ENCODE peak calls at places on chromosome 10, in nine cellular contexts. T, O, J, W, H, K, F, S and Q are unnamed samples.

GRCh38 chr10:15140640-15141039 is 27.9 kb downstream of the NMT2 start:
- DNase-seq in T (no peak), O (no peak), J (no peak), W (no peak), H (no peak), K (no peak), F (no peak), S (no peak), Q (no peak)

GRCh38 chr10:6163364-6164270 is 39.1 kb upstream of the PFKFB3 start:
- DNase-seq in T (peak; percentile 93), O (peak; percentile 52), J (peak; percentile 97), W (no peak), H (peak; percentile 88), K (peak; percentile 97), F (peak; percentile 94), S (peak; percentile 87), Q (peak; percentile 84)

GRCh38 chr10:3887885-3888476 is 103.0 kb upstream of the KLF6 start:
- DNase-seq in T (no peak), O (peak; percentile 97), J (peak; percentile 66), W (peak; percentile 57), H (no peak), K (peak; percentile 90), F (peak; percentile 47), S (peak; percentile 88), Q (peak; percentile 76)

GRCh38 chr10:91043173-91043910 is 122.5 kb upstream of the ANKRD1 start:
- DNase-seq in T (no peak), O (peak; percentile 21), J (no peak), W (no peak), H (no peak), K (no peak), F (no peak), S (no peak), Q (peak; percentile 53)

GRCh38 chr10:24873281-24873683 is 79.1 kb downstream of the PRTFDC1 start:
- DNase-seq in T (no peak), O (peak; percentile 96), J (no peak), W (peak; percentile 88), H (no peak), K (no peak), F (no peak), S (no peak), Q (no peak)

GRCh38 chr10:119199231-119199992 is 8.0 kb upstream of the GRK5 start:
- DNase-seq in T (peak; percentile 81), O (peak; percentile 75), J (peak; percentile 69), W (no peak), H (peak; percentile 53), K (peak; percentile 69), F (no peak), S (peak; percentile 85), Q (peak; percentile 88)

GRCh38 chr10:35459449-35459847 is 123.1 kb downstream of the CCNY start:
- DNase-seq in T (no peak), O (no peak), J (no peak), W (no peak), H (no peak), K (no peak), F (no peak), S (no peak), Q (no peak)

GRCh38 chr10:110408943-110409342 is 88.8 kb upstream of the DUSP5 start:
- DNase-seq in T (no peak), O (no peak), J (no peak), W (no peak), H (no peak), K (no peak), F (no peak), S (no peak), Q (no peak)

GRCh38 chr10:110495731-110496552 is 1.8 kb upstream of the DUSP5 start:
- DNase-seq in T (no peak), O (peak; percentile 61), J (peak; percentile 72), W (peak; percentile 59), H (no peak), K (peak; percentile 78), F (peak; percentile 38), S (peak; percentile 78), Q (peak; percentile 58)

GRCh38 chr10:110510086-110510485 is 12.4 kb downstream of the DUSP5 start:
- DNase-seq in T (no peak), O (no peak), J (no peak), W (no peak), H (no peak), K (peak; percentile 39), F (no peak), S (no peak), Q (no peak)

GRCh38 chr10:119479532-119479931 is 63.0 kb downstream of the RGS10 start:
- DNase-seq in T (no peak), O (no peak), J (peak; percentile 78), W (no peak), H (no peak), K (no peak), F (no peak), S (peak; percentile 83), Q (peak; percentile 60)

GRCh38 chr10:75400769-75401568 is 595 bp downstream of the ZNF503 start:
- DNase-seq in T (no peak), O (no peak), J (peak; percentile 78), W (no peak), H (peak; percentile 58), K (peak; percentile 89), F (peak; percentile 63), S (peak; percentile 85), Q (peak; percentile 72)

GRCh38 chr10:33303988-33304387 is 30.5 kb downstream of the NRP1 start:
- DNase-seq in T (no peak), O (no peak), J (no peak), W (no peak), H (no peak), K (no peak), F (no peak), S (no peak), Q (no peak)

GRCh38 chr10:101227765-101228681 is 1.2 kb downstream of the LBX1 start:
- DNase-seq in T (no peak), O (no peak), J (peak; percentile 83), W (no peak), H (no peak), K (no peak), F (peak; percentile 47), S (peak; percentile 83), Q (peak; percentile 84)

GRCh38 chr10:101224910-101225823 is 4.1 kb downstream of the LBX1 start:
- DNase-seq in T (no peak), O (no peak), J (peak; percentile 84), W (no peak), H (no peak), K (no peak), F (no peak), S (peak; percentile 84), Q (peak; percentile 77)

GRCh38 chr10:101225846-101226361 is 3.4 kb downstream of the LBX1 start:
- DNase-seq in T (no peak), O (no peak), J (peak; percentile 52), W (no peak), H (no peak), K (no peak), F (no peak), S (peak; percentile 64), Q (no peak)

GRCh38 chr10:101226888-101227736 is 2.2 kb downstream of the LBX1 start:
- DNase-seq in T (no peak), O (no peak), J (peak; percentile 81), W (no peak), H (no peak), K (peak; percentile 77), F (no peak), S (peak; percentile 77), Q (peak; percentile 62)

DNA sequence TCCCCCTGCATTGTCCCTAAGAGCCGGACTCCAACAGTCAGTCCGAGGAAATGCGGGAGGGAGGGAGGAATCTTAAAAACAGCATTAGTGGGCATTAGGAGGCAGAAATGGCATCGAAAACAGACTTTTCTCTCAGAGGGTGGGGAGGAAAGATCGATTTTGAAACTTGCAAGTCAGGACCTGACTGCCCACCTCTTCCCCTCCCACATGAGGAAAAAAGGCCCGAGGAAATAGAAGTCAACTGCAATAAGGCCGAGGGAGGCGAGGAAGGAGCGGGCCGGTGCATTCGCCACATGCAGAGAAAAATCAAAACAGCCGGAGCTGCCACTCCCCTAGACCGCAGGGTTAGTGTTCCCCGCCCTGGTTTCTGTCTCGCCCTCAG is 2.8 kb downstream of the LBX1 start:
- DNase-seq in T (no peak), O (no peak), J (peak; percentile 66), W (no peak), H (no peak), K (peak; percentile 54), F (no peak), S (no peak), Q (peak; percentile 39)
- H3K4me3 ChIP-seq in T (peak overlapping the region; percentile 57), O (no peak overlapping the region), J (no peak overlapping the region), W (no peak overlapping the region), H (no peak overlapping the region), K (peak overlapping the region; percentile 5), F (peak overlapping the region; percentile 86), S (no peak overlapping the region), Q (no peak overlapping the region)

GRCh38 chr10:59887972-59888640 is 18.2 kb downstream of the CCDC6 start:
- DNase-seq in T (no peak), O (no peak), J (no peak), W (no peak), H (no peak), K (no peak), F (no peak), S (no peak), Q (no peak)
- H3K4me3 ChIP-seq in T (no peak overlapping the region), O (no peak overlapping the region), J (no peak overlapping the region), W (no peak overlapping the region), H (no peak overlapping the region), K (no peak overlapping the region), F (no peak overlapping the region), S (no peak overlapping the region), Q (no peak overlapping the region)

GRCh38 chr10:133565441-133566294 is at the start of gene SYCE1:
- DNase-seq in T (no peak), O (no peak), J (peak; percentile 49), W (no peak), H (no peak), K (peak; percentile 77), F (peak; percentile 30), S (no peak), Q (no peak)
- H3K4me3 ChIP-seq in T (no peak within 1 kb of the TSS), O (no peak within 1 kb of the TSS), J (no peak within 1 kb of the TSS), W (no peak within 1 kb of the TSS), H (no peak within 1 kb of the TSS), K (no peak within 1 kb of the TSS), F (no peak within 1 kb of the TSS), S (no peak within 1 kb of the TSS), Q (no peak within 1 kb of the TSS)

GRCh38 chr10:127834221-127834620 is 58.5 kb downstream of the CLRN3 start:
- DNase-seq in T (no peak), O (no peak), J (no peak), W (no peak), H (no peak), K (no peak), F (no peak), S (peak; percentile 28), Q (no peak)

GRCh38 chr10:127834791-127835190 is 58.0 kb downstream of the CLRN3 start:
- DNase-seq in T (no peak), O (no peak), J (no peak), W (no peak), H (no peak), K (no peak), F (no peak), S (peak; percentile 28), Q (no peak)

GRCh38 chr10:127832456-127832855 is 60.3 kb downstream of the CLRN3 start:
- DNase-seq in T (no peak), O (no peak), J (no peak), W (no peak), H (no peak), K (no peak), F (no peak), S (peak; percentile 38), Q (no peak)

DNA sequence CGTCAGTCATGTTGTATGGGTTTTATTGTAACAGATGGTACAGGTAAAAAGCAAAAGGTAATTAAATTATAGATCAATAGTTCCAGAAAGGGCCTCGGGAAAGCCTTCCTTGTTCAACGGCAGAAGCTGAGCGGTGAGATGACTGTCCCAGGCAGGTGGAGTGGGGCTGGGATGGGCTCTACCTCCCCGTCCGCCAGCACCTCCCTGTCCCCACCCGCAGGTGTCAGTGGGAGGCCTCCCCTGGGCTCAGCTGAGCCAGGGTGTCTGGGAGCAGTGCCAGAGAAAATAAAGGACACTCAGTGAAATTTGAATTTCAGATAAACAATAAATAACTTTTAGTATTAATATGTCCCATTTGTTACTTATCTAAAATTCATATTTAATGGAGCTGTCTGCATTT is 58.9 kb downstream of the CLRN3 start:
- DNase-seq in T (no peak), O (no peak), J (no peak), W (no peak), H (no peak), K (no peak), F (no peak), S (peak; percentile 24), Q (no peak)
- H3K4me3 ChIP-seq in T (no peak overlapping the region), O (no peak overlapping the region), J (no peak overlapping the region), W (no peak overlapping the region), H (no peak overlapping the region), K (no peak overlapping the region), F (no peak overlapping the region), S (no peak overlapping the region), Q (no peak overlapping the region)